ENCODE peak calls at places on chromosomes 11 and 22, in four cellular contexts. P is HepG2, V is esophagus muscularis mucosa, O is A549. N is an unnamed sample.

GRCh38 chr22:42889290-42889689 is 32.2 kb upstream of the ARFGAP3 start:
- DNase-seq in P (no peak), V (no peak), O (no peak), N (no peak)

GRCh38 chr22:19722175-19722914 is 994 bp upstream of the GP1BB start:
- DNase-seq in P (no peak), V (no peak), O (no peak), N (no peak)

GRCh38 chr11:30960387-30960992 is 374.3 kb upstream of the MPPED2 start:
- DNase-seq in P (peak), V (no peak), O (peak), N (no peak)

GRCh38 chr11:76772783-76773106 is 10.4 kb upstream of the TSKU start:
- DNase-seq in P (no peak), V (no peak), O (no peak), N (no peak)

GRCh38 chr11:104352036-104352435 is 188.1 kb upstream of the PDGFD start:
- DNase-seq in P (no peak), V (no peak), O (no peak), N (no peak)

GRCh38 chr22:31272522-31273446 is 19.5 kb downstream of the PIK3IP1 start:
- DNase-seq in P (peak), V (no peak), O (peak), N (peak)

GRCh38 chr11:452203-452744 is 2.2 kb downstream of the PTDSS2 start:
- DNase-seq in P (no peak), V (no peak), O (no peak), N (no peak)

GRCh38 chr11:60953781-60954180 is 1.8 kb upstream of the SLC15A3 start:
- DNase-seq in P (no peak), V (no peak), O (no peak), N (no peak)

GRCh38 chr22:23204541-23205157 is 24.3 kb downstream of the BCR start:
- DNase-seq in P (no peak), V (no peak), O (no peak), N (peak)

GRCh38 chr11:84437129-84438123 is 1151.3 kb upstream of the CCDC90B start:
- DNase-seq in P (peak), V (no peak), O (no peak), N (no peak)

GRCh38 chr11:116990061-116990473 is 108.2 kb downstream of the SIK3 start:
- DNase-seq in P (peak), V (no peak), O (no peak), N (no peak)

GRCh38 chr11:102010776-102011500 is 36.3 kb upstream of the CFAP300 start:
- DNase-seq in P (peak), V (no peak), O (peak), N (no peak)

GRCh38 chr11:2653930-2654739 is 45.7 kb downstream of the KCNQ1OT1 start:
- DNase-seq in P (no peak), V (peak), O (no peak), N (no peak)

GRCh38 chr22:26047920-26048319 is 121.3 kb upstream of the SEZ6L start:
- DNase-seq in P (no peak), V (no peak), O (no peak), N (no peak)

GRCh38 chr11:14336507-14337503 is 22.2 kb downstream of the RRAS2 start:
- DNase-seq in P (peak), V (no peak), O (peak), N (no peak)

GRCh38 chr22:48616656-48617055 is 1211.0 kb downstream of the BRD1 start:
- DNase-seq in P (no peak), V (no peak), O (no peak), N (no peak)

GRCh38 chr11:3684787-3685186 is 13.6 kb upstream of the CHRNA10 start:
- DNase-seq in P (no peak), V (no peak), O (no peak), N (no peak)

GRCh38 chr11:88250566-88251080 is 75.4 kb upstream of the RAB38 start:
- DNase-seq in P (no peak), V (no peak), O (no peak), N (no peak)

GRCh38 chr11:113932788-113933187 is 28.2 kb downstream of the HTR3B start:
- DNase-seq in P (no peak), V (no peak), O (no peak), N (no peak)

GRCh38 chr22:44658371-44658953 is 43.5 kb upstream of the PRR5 start:
- DNase-seq in P (no peak), V (peak), O (no peak), N (peak)

GRCh38 chr11:92199991-92200390 is 24.6 kb upstream of the FAT3 start:
- DNase-seq in P (no peak), V (no peak), O (no peak), N (no peak)

GRCh38 chr11:120121336-120121735 is 16.6 kb downstream of the TRIM29 start:
- DNase-seq in P (no peak), V (no peak), O (no peak), N (no peak)

GRCh38 chr11:66291706-66292542 is at the start of gene TMEM151A:
- DNase-seq in P (no peak), V (no peak), O (no peak), N (no peak)

GRCh38 chr11:97454988-97455387 is 1065.2 kb downstream of the JRKL start:
- DNase-seq in P (peak), V (no peak), O (no peak), N (no peak)

GRCh38 chr11:554824-555499 is 5.6 kb downstream of the LMNTD2 start:
- DNase-seq in P (peak), V (no peak), O (peak), N (no peak)

GRCh38 chr11:70270104-70270876 is at the start of gene PPFIA1:
- DNase-seq in P (peak), V (peak), O (peak), N (peak)

GRCh38 chr11:44950625-44951472 is at the start of gene TP53I11:
- DNase-seq in P (no peak), V (no peak), O (peak), N (peak)

GRCh38 chr11:107953506-107953905 is 25.3 kb downstream of the RAB39A start:
- DNase-seq in P (no peak), V (no peak), O (no peak), N (no peak)

GRCh38 chr11:45774023-45774655 is 30.8 kb upstream of the SLC35C1 start:
- DNase-seq in P (no peak), V (no peak), O (no peak), N (no peak)

GRCh38 chr11:3109921-3110706 is 52.9 kb upstream of the CARS1 start:
- DNase-seq in P (peak), V (no peak), O (peak), N (peak)

GRCh38 chr11:102530558-102530957 is at the start of gene MMP7:
- DNase-seq in P (no peak), V (no peak), O (peak), N (no peak)

GRCh38 chr11:72144807-72145565 is 9.5 kb downstream of the FOLR3 start:
- DNase-seq in P (no peak), V (no peak), O (no peak), N (no peak)

GRCh38 chr11:110026823-110027626 is 66.2 kb upstream of the ZC3H12C start:
- DNase-seq in P (no peak), V (no peak), O (no peak), N (no peak)

GRCh38 chr11:67032830-67033555 is 10.1 kb downstream of the SYT12 start:
- DNase-seq in P (no peak), V (no peak), O (peak), N (no peak)

GRCh38 chr11:112526699-112527410 is 266.2 kb upstream of the PLET1 start:
- DNase-seq in P (no peak), V (no peak), O (no peak), N (no peak)

GRCh38 chr22:37607912-37608476 is 640 bp upstream of the GGA1 start:
- DNase-seq in P (no peak), V (no peak), O (no peak), N (no peak)

DNA sequence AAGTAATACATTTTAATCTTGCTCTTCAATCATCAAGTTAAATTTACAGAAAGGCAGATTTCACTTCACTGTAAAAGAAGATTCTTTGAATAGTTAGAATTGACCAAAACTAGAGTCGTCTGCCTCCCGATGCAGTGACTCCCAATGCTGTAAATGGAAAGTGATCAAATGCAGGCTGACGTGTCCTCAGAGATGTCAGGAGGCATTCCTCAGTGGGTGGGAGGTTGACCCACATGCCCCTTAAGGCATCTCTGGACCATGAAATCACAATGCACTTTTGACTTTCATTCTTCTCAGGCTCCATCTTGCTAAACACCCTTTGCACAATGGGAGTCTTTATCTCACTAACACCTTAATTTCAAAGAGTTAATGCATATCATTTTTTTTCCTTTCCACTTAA is 19.0 kb upstream of the CECR2 start:
- DNase-seq in P (no peak), V (no peak), O (no peak), N (no peak)
- H3K27ac ChIP-seq in P (no peak), V (no peak), O (no peak), N (no peak)

DNA sequence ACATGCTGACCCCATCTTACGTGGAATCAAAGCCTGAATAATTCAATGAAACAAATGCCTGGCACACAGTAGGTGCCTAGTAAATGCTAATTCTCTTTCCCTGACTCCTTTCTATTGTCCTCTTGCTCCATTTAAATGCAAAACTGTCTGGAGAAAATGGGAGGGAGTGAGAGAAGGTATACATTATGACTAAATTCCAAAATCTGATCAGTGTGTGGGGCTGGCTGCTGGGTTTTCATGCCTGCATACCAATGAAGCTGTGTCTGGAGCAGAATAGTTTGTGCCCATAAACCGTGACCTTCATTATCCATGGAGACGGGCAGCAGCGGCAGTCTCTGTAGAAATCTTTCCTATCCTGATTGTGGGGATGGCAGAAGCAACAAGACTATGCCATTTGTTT is 223.4 kb upstream of the ZBED5 start:
- DNase-seq in P (no peak), V (no peak), O (no peak), N (no peak)
- TF ChIP-seq EP300 in P (no peak), V (no peak), O (no peak), N (no peak)

GRCh38 chr22:35451602-35452001 is 51.7 kb downstream of the MCM5 start:
- DNase-seq in P (no peak), V (no peak), O (no peak), N (no peak)
- H3K27ac ChIP-seq in P (no peak), V (no peak), O (no peak), N (peak)

DNA sequence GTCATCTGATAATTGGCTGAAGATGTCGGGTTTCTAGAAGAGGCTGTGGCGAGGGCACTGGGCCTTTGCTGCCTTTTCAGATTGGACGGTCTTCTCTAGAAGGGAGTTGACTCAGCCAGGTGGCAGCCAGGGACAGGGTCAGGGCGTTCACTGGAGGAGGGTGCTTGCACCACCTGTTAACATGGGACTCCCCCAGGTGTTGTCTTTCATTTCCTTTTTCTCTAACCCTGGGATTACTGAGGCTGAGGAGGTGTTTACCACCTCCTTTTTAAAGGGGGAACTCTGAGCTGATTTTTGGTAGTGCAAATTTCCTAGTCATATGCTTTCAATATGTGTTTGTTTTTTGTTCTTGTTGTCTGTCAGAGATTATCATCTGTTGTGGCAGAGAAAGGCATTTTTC is 54.0 kb downstream of the LDLRAD3 start:
- DNase-seq in P (no peak), V (no peak), O (no peak), N (no peak)
- TF ChIP-seq EP300 in P (no peak), V (no peak), O (no peak), N (no peak)

GRCh38 chr11:12223771-12224536 is 113.6 kb downstream of the MICAL2 start:
- DNase-seq in P (no peak), V (no peak), O (no peak), N (no peak)
- H3K27ac ChIP-seq in P (no peak), V (peak), O (peak), N (peak)

GRCh38 chr22:41290262-41291221 is 4.6 kb upstream of the RANGAP1 start:
- DNase-seq in P (peak), V (no peak), O (no peak), N (no peak)
- TF ChIP-seq EP300 in P (no peak), V (no peak), O (peak), N (no peak)

N was measured in sigmoid colon.